ENCODE peak calls at places on chromosomes 3 and 15, in ten cellular contexts. M is vagina, V is progenitor cell of endocrine pancreas, E is HFFc6, U is GM12865, Z is NB4, H is left ventricle myocardium inferior, L is GM10248, B is GM13976, T is IMR-90. G is an unnamed sample.
A peak's percentile ranks its signal among the peaks of the same experiment; 100 is the strongest.

GRCh38 chr3:62332771-62333381 is 40.5 kb downstream of the FEZF2 start:
- DNase-seq in M (no peak), V (no peak), E (peak; percentile 28), U (peak; percentile 14), Z (peak; percentile 13), H (no peak), L (no peak), B (no peak), T (peak; percentile 23), G (no peak)

GRCh38 chr3:53122933-53123305 is 7.3 kb downstream of the RFT1 start:
- DNase-seq in M (no peak), V (no peak), E (no peak), U (no peak), Z (peak; percentile 91), H (no peak), L (no peak), B (no peak), T (no peak), G (peak; percentile 81)

GRCh38 chr15:68994149-68994548 is 20.3 kb upstream of the NOX5 start:
- DNase-seq in M (peak; percentile 70), V (no peak), E (peak; percentile 76), U (no peak), Z (no peak), H (no peak), L (no peak), B (no peak), T (peak; percentile 39), G (no peak)

GRCh38 chr3:124919756-124920155 is 14.8 kb downstream of the MUC13 start:
- DNase-seq in M (no peak), V (no peak), E (peak; percentile 62), U (no peak), Z (no peak), H (no peak), L (no peak), B (no peak), T (no peak), G (no peak)

GRCh38 chr15:79339588-79340314 is 28.8 kb downstream of the TMED3 start:
- DNase-seq in M (no peak), V (no peak), E (peak; percentile 61), U (peak; percentile 51), Z (peak; percentile 69), H (no peak), L (peak; percentile 40), B (peak; percentile 37), T (peak; percentile 60), G (no peak)

GRCh38 chr3:129211772-129212171 is 28.1 kb upstream of the CNBP start:
- DNase-seq in M (no peak), V (no peak), E (peak; percentile 79), U (no peak), Z (no peak), H (peak; percentile 67), L (no peak), B (no peak), T (peak; percentile 79), G (peak; percentile 80)

GRCh38 chr15:78873796-78874761 is 1.4 kb downstream of the MORF4L1 start:
- DNase-seq in M (no peak), V (no peak), E (no peak), U (peak; percentile 37), Z (peak; percentile 61), H (no peak), L (no peak), B (no peak), T (peak; percentile 22), G (no peak)

GRCh38 chr3:73605388-73605787 is 19.4 kb downstream of the PDZRN3 start:
- DNase-seq in M (no peak), V (no peak), E (peak; percentile 53), U (no peak), Z (no peak), H (no peak), L (no peak), B (no peak), T (peak; percentile 91), G (no peak)

GRCh38 chr3:119104031-119104430 is 41.9 kb upstream of the TEX55 start:
- DNase-seq in M (no peak), V (no peak), E (no peak), U (no peak), Z (no peak), H (no peak), L (no peak), B (no peak), T (no peak), G (no peak)

GRCh38 chr3:119099785-119100184 is 46.2 kb upstream of the TEX55 start:
- DNase-seq in M (no peak), V (no peak), E (no peak), U (no peak), Z (no peak), H (no peak), L (no peak), B (no peak), T (no peak), G (no peak)

GRCh38 chr3:119098006-119098405 is 48.0 kb upstream of the TEX55 start:
- DNase-seq in M (no peak), V (no peak), E (no peak), U (no peak), Z (no peak), H (no peak), L (no peak), B (no peak), T (no peak), G (no peak)

DNA sequence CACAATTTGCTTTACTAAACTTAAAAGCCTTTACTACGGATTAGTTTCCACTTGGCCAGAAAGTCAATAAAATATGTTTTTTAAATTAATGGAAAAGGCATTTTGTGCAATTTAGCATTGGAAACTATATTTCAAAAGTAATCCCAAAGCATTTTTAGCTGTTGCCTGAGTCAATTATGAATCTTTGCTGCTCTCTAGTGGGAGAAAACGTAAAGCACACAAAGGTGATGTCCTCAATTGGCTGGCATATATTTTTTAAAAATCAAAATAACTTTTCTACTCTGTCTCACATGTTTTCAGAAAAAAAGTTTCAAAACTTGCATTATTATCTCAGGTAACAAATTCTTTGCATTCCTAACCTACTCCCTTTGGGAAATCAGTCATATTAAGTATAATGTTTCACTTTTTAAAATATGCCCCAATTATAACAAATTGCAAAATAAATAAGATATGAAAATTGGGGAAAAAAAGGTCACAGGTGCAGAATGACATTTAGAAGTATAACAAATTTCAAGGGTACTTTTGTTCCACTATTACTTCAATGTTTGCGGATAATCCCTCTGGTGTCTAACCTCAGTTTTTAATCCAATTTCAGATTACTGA is 47.2 kb upstream of the TEX55 start:
- DNase-seq in M (no peak), V (no peak), E (peak; percentile 46), U (peak; percentile 36), Z (peak; percentile 35), H (no peak), L (peak; percentile 33), B (peak; percentile 47), T (peak; percentile 40), G (no peak)
- TF ChIP-seq CTCF in M (peak; percentile 41), V (peak; percentile 95), E (peak; percentile 85), U (peak; percentile 53), Z (peak; percentile 51), H (peak; percentile 76), L (peak; percentile 62), B (peak; percentile 36), T (peak; percentile 86), G (peak; percentile 40)

DNA sequence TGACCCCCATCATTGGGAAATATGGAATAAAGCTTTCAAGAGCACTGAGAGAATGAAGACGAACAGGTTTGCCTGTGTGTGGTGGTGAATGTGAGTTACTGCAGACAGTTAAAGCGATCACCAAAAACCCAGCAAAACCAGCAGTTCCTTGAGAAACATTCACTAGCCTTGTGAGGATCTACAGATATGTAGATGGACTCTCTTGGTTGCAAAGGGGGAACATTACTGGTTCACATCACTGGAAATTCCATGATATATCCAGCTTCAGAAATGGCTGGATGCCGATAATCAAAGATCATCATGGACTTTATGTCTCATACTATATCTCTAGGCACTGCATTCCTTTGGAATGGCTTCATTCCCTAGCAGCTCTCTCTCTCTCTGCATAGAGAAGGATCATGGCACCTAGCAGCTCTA is 10.2 kb upstream of the HERC1 start:
- DNase-seq in M (no peak), V (no peak), E (peak; percentile 65), U (no peak), Z (no peak), H (no peak), L (no peak), B (no peak), T (peak; percentile 71), G (no peak)
- TF ChIP-seq CTCF in M (no peak), V (no peak), E (peak; percentile 48), U (no peak), Z (no peak), H (no peak), L (no peak), B (no peak), T (no peak), G (no peak)

DNA sequence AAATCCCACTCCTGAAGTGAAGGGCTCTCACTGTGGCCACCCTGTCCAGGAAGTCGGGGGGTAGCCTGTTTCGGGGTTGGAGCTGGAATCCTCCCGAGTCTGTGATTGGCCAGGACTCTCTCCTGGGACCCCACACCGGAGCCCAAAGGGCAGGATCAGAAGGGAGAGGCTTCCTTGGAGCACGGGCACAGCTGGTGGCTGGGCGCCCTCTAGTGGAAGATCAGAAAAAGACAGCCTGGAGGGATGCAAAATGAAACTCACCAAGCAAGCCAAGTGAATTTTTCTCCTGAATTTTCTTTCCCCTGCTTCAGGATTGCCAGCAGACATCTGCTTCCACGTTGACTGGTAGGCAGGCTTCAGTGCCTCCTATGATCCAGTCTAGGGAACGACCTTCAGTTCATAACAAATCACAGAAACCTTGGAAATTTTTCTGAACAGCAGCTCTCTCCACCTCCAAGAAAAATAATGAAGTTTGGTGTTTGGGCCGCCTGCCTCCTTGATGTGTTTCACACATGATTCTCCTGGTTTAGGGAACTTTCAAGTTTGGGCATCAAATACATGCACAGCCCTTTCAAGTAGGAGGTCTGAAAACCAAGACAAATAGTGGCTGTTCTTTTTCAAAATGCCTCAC is 224.7 kb downstream of the VPS13C start:
- DNase-seq in M (no peak), V (peak; percentile 62), E (peak; percentile 49), U (peak; percentile 54), Z (peak; percentile 59), H (peak; percentile 58), L (peak; percentile 73), B (peak; percentile 80), T (peak; percentile 48), G (no peak)
- TF ChIP-seq CTCF in M (peak; percentile 80), V (peak; percentile 96), E (peak; percentile 99), U (peak; percentile 95), Z (peak; percentile 81), H (peak; percentile 97), L (peak; percentile 82), B (peak; percentile 92), T (peak; percentile 85), G (peak; percentile 95)

GRCh38 chr15:67504796-67505195 is 16.1 kb upstream of the C15orf61 start:
- DNase-seq in M (no peak), V (no peak), E (peak; percentile 40), U (peak; percentile 7), Z (no peak), H (no peak), L (no peak), B (no peak), T (no peak), G (no peak)

GRCh38 chr15:67505675-67506572 is 15.0 kb upstream of the C15orf61 start:
- DNase-seq in M (no peak), V (no peak), E (no peak), U (peak; percentile 18), Z (peak; percentile 42), H (no peak), L (peak; percentile 16), B (no peak), T (no peak), G (no peak)

GRCh38 chr15:67501836-67502461 is 19.0 kb upstream of the C15orf61 start:
- DNase-seq in M (no peak), V (no peak), E (no peak), U (no peak), Z (peak; percentile 53), H (no peak), L (no peak), B (no peak), T (no peak), G (no peak)

GRCh38 chr15:67504061-67504460 is 16.9 kb upstream of the C15orf61 start:
- DNase-seq in M (no peak), V (no peak), E (no peak), U (no peak), Z (no peak), H (no peak), L (no peak), B (no peak), T (peak; percentile 25), G (no peak)

GRCh38 chr15:67501177-67501835 is 19.6 kb upstream of the C15orf61 start:
- DNase-seq in M (no peak), V (no peak), E (peak; percentile 48), U (peak; percentile 12), Z (peak; percentile 51), H (no peak), L (peak; percentile 22), B (peak; percentile 39), T (peak; percentile 54), G (no peak)
- TF ChIP-seq CTCF in M (no peak), V (peak; percentile 9), E (peak; percentile 68), U (no peak), Z (peak; percentile 13), H (peak; percentile 48), L (peak; percentile 53), B (peak; percentile 36), T (peak; percentile 58), G (no peak)